ENCODE peak calls at places on chromosomes 16 and 17, in eight cellular contexts. S is SK-N-SH, U is keratinocyte, B is fibroblast of lung, N is GM23338, J is A549, I is neural progenitor cell, A is endothelial cell of umbilical vein. W is an unnamed sample.
A peak's percentile ranks its signal among the peaks of the same experiment; 100 is the strongest.

GRCh38 chr17:40278414-40278813 is 9.3 kb upstream of the CDC6 start:
- DNase-seq in J (no peak), I (no peak), N (no peak), U (no peak), S (no peak), A (no peak), B (no peak), W (no peak)

GRCh38 chr16:10036951-10037350 is 145.3 kb downstream of the GRIN2A start:
- DNase-seq in U (no peak), J (no peak), S (no peak), A (no peak), B (no peak), N (no peak), I (no peak), W (no peak)

GRCh38 chr17:47996201-47996600 is 25.3 kb downstream of the CDK5RAP3 start:
- DNase-seq in S (peak; percentile 88), A (no peak), I (no peak), N (no peak), B (no peak), U (no peak), J (no peak), W (no peak)

GRCh38 chr16:1309888-1310831 is 724 bp downstream of the UBE2I start:
- DNase-seq in S (peak; percentile 67), A (peak; percentile 43), J (no peak), I (no peak), B (peak; percentile 54), N (no peak), U (no peak), W (no peak)

GRCh38 chr17:9802294-9802693 is 10.9 kb upstream of the DHRS7C start:
- DNase-seq in N (no peak), A (no peak), U (no peak), B (peak; percentile 5), J (peak; percentile 90), S (no peak), I (no peak), W (no peak)

GRCh38 chr16:85173077-85173980 is 61.1 kb upstream of the CIBAR2 start:
- DNase-seq in U (peak; percentile 75), J (peak; percentile 67), A (peak; percentile 87), S (peak; percentile 87), I (peak; percentile 31), B (peak; percentile 97), N (no peak), W (no peak)

GRCh38 chr16:5761592-5761991 is 664.0 kb upstream of the EEF2KMT start:
- DNase-seq in S (no peak), J (no peak), I (no peak), U (no peak), B (no peak), A (no peak), N (no peak), W (no peak)

GRCh38 chr16:3101018-3101840 is 2.1 kb upstream of the ZSCAN10 start:
- DNase-seq in J (peak; percentile 65), N (peak; percentile 90), A (peak; percentile 33), B (no peak), S (peak; percentile 70), I (peak; percentile 79), U (no peak), W (no peak)

GRCh38 chr17:19275457-19276082 is 38.4 kb downstream of the EPN2 start:
- DNase-seq in J (no peak), I (no peak), A (no peak), N (no peak), S (no peak), U (no peak), B (no peak), W (no peak)

GRCh38 chr16:88102597-88102996 is 151.4 kb downstream of the BANP start:
- DNase-seq in S (peak; percentile 17), J (no peak), A (no peak), B (no peak), I (no peak), U (no peak), N (no peak), W (no peak)

GRCh38 chr16:22788190-22788530 is 25.8 kb upstream of the HS3ST2 start:
- DNase-seq in U (no peak), B (no peak), J (no peak), N (no peak), S (no peak), I (no peak), A (no peak), W (no peak)
- H3K4me2 ChIP-seq in U (peak overlapping the region; percentile 31), B (no peak overlapping the region), J (no peak overlapping the region), N (no peak overlapping the region), S (peak overlapping the region; percentile 50), I (no peak overlapping the region), A (no peak overlapping the region), W (no peak overlapping the region)

GRCh38 chr17:78723001-78723796 is 58.9 kb downstream of the CYTH1 start:
- DNase-seq in B (peak; percentile 43), U (no peak), N (peak; percentile 83), A (no peak), I (peak; percentile 86), S (peak; percentile 93), J (no peak), W (peak; percentile 64)
- H3K4me2 ChIP-seq in B (peak overlapping the region; percentile 79), U (no peak overlapping the region), N (peak overlapping the region; percentile 92), A (no peak overlapping the region), I (peak overlapping the region; percentile 97), S (peak overlapping the region; percentile 74), J (no peak overlapping the region), W (peak overlapping the region; percentile 86)

DNA sequence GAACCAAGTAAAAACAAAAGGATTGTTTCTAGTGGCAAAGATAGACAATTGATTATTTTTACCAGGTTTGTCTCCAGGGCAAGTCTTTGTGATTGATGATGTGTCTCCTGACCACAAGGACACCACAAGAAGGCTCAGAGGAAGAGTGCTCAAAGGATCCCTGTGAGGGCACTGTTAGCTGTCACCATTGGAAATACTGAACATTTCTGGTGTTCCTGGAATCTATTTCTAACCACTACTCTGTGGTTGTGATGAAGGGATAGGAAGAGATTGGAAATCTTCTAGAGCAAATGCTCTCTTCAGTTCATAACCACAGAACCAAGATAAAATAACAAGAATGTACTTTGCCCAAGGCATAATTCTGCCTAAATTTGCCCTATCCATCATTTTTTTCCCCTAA is 15.3 kb downstream of the RNF43 start:
- DNase-seq in A (no peak), I (no peak), N (no peak), U (no peak), B (peak; percentile 90), J (no peak), S (no peak), W (no peak)
- H3K4me2 ChIP-seq in A (no peak overlapping the region), I (no peak overlapping the region), N (no peak overlapping the region), U (peak overlapping the region; percentile 84), B (no peak overlapping the region), J (peak overlapping the region; percentile 27), S (no peak overlapping the region), W (no peak overlapping the region)

GRCh38 chr17:77527394-77527793 is 386.6 kb downstream of the SEC14L1 start:
- DNase-seq in B (no peak), A (no peak), J (no peak), N (no peak), S (no peak), I (no peak), U (no peak), W (no peak)
- H3K4me2 ChIP-seq in B (no peak overlapping the region), A (no peak overlapping the region), J (no peak overlapping the region), N (no peak overlapping the region), S (no peak overlapping the region), I (no peak overlapping the region), U (peak overlapping the region; percentile 50), W (no peak overlapping the region)

GRCh38 chr17:30326816-30327215 is 7.0 kb downstream of the TMIGD1 start:
- DNase-seq in U (no peak), B (no peak), S (no peak), I (no peak), N (no peak), A (no peak), J (no peak), W (no peak)

GRCh38 chr17:30334421-30334820 is 564 bp upstream of the TMIGD1 start:
- DNase-seq in N (no peak), B (no peak), A (no peak), I (no peak), S (no peak), U (no peak), J (no peak), W (no peak)

GRCh38 chr17:30333503-30334240 is at the start of gene TMIGD1:
- DNase-seq in B (no peak), J (no peak), S (no peak), A (no peak), N (no peak), I (no peak), U (no peak), W (no peak)

GRCh38 chr17:30336369-30337171 is 2.7 kb upstream of the TMIGD1 start:
- DNase-seq in J (peak; percentile 88), A (peak; percentile 64), B (peak; percentile 36), U (peak; percentile 41), N (peak; percentile 88), I (peak; percentile 67), S (peak; percentile 43), W (peak; percentile 29)

DNA sequence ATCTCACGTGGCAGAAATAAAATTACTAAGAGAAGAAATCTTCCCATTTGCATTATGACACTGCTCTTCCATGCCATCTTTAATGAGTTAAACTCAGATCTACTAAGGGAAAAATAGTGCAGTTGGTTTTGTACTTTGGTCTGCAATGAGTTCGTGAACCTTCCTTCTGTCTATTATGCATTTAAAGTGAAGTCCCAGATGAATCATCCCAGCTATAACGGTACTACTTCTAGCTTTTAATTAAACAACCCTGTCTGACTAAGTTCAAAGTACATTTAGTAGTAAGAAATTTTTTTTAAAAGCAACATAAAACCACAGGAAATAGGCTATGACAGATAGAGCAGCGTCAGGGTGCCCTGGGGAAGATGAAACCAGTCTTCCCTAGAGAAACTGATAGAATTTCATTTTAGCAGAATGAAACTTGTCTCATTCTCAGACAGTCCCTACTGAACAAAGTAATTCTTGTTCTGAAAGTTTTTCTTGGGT is 1.8 kb downstream of the TMIGD1 start:
- DNase-seq in I (no peak), U (no peak), J (peak; percentile 73), N (no peak), S (no peak), A (no peak), B (peak; percentile 84), W (no peak)
- H3K4me2 ChIP-seq in I (no peak overlapping the region), U (peak overlapping the region; percentile 51), J (peak overlapping the region; percentile 63), N (no peak overlapping the region), S (peak overlapping the region; percentile 30), A (no peak overlapping the region), B (no peak overlapping the region), W (no peak overlapping the region)

GRCh38 chr17:59330314-59330942 is 1.0 kb upstream of the YPEL2 start:
- DNase-seq in I (peak; percentile 49), B (no peak), U (no peak), N (peak; percentile 40), A (peak; percentile 92), S (no peak), J (peak; percentile 75), W (peak; percentile 37)
- H3K4me2 ChIP-seq in I (peak overlapping the region; percentile 74), B (peak overlapping the region; percentile 8), U (peak overlapping the region; percentile 77), N (peak overlapping the region; percentile 82), A (peak overlapping the region; percentile 35), S (no peak overlapping the region), J (peak overlapping the region; percentile 95), W (peak overlapping the region; percentile 21)

W was measured in neuronal stem cell.